ENCODE peak calls at places on chromosome 21, in seven cellular contexts. L is GM10248, S is neural crest cell, K is psoas muscle, X is MM.1S, V is fibroblast of lung, Z is IMR-90. O is an unnamed sample.
A peak's percentile ranks its signal among the peaks of the same experiment; 100 is the strongest.

GRCh38 chr21:39720126-39720778 is 24.7 kb upstream of the IGSF5 start:
- DNase-seq in X (no peak), K (no peak), V (no peak), Z (no peak), L (no peak), S (no peak), O (no peak)

GRCh38 chr21:37753122-37753599 is 163.1 kb downstream of the KCNJ6 start:
- DNase-seq in K (no peak), Z (no peak), V (no peak), L (no peak), S (no peak), X (no peak), O (no peak)

GRCh38 chr21:23968722-23969647 is 1638.3 kb downstream of the MRPL39 start:
- DNase-seq in S (peak; percentile 15), V (peak; percentile 29), K (no peak), Z (peak; percentile 26), X (peak; percentile 96), L (peak; percentile 40), O (peak; percentile 36)

GRCh38 chr21:38984982-38985422 is 179.3 kb downstream of the ETS2 start:
- DNase-seq in Z (peak; percentile 86), L (no peak), X (no peak), S (no peak), K (no peak), V (peak; percentile 96), O (peak; percentile 94)

GRCh38 chr21:8991968-8992621 is 1529.3 kb upstream of the TPTE start:
- DNase-seq in S (no peak), Z (no peak), V (no peak), L (no peak), K (no peak), X (no peak), O (no peak)

GRCh38 chr21:21177353-21177986 is 179.3 kb downstream of the NCAM2 start:
- DNase-seq in L (no peak), K (no peak), X (no peak), S (no peak), V (no peak), Z (no peak), O (no peak)

GRCh38 chr21:35602811-35603210 is 457.5 kb downstream of the SETD4 start:
- DNase-seq in K (no peak), X (no peak), Z (no peak), S (no peak), L (no peak), V (no peak), O (no peak)

GRCh38 chr21:36702622-36702968 is 3.7 kb downstream of the SIM2 start:
- DNase-seq in X (no peak), V (no peak), S (no peak), K (no peak), L (no peak), Z (no peak), O (no peak)

GRCh38 chr21:35257413-35257812 is 208.3 kb upstream of the RUNX1 start:
- DNase-seq in Z (peak; percentile 96), K (peak; percentile 79), V (peak; percentile 97), X (no peak), L (no peak), S (no peak), O (peak; percentile 97)

GRCh38 chr21:30249936-30250335 is 32.8 kb downstream of the KRTAP24-1 start:
- DNase-seq in V (no peak), K (no peak), Z (no peak), S (no peak), L (no peak), X (no peak), O (no peak)

GRCh38 chr21:25464275-25464674 is 143.0 kb downstream of the MRPL39 start:
- DNase-seq in X (no peak), V (no peak), Z (no peak), L (no peak), S (no peak), K (no peak), O (peak; percentile 21)

GRCh38 chr21:25412090-25412489 is 195.2 kb downstream of the MRPL39 start:
- DNase-seq in V (no peak), K (no peak), S (no peak), L (no peak), Z (peak; percentile 15), X (no peak), O (no peak)

GRCh38 chr21:34357889-34358288 is 5.9 kb upstream of the KCNE2 start:
- DNase-seq in Z (no peak), S (no peak), L (no peak), K (no peak), X (no peak), V (no peak), O (no peak)

GRCh38 chr21:17925900-17926299 is 106.7 kb upstream of the C21orf91 start:
- DNase-seq in L (no peak), Z (peak; percentile 24), V (peak; percentile 48), K (no peak), X (peak; percentile 63), S (no peak), O (peak; percentile 52)

GRCh38 chr21:39016740-39017315 is 166.4 kb downstream of the PSMG1 start:
- DNase-seq in L (peak; percentile 59), S (no peak), V (no peak), K (no peak), X (peak; percentile 63), Z (peak; percentile 40), O (no peak)

GRCh38 chr21:37874904-37875780 is 41.1 kb downstream of the KCNJ6 start:
- DNase-seq in L (no peak), X (peak; percentile 74), S (no peak), V (no peak), K (no peak), Z (no peak), O (no peak)

GRCh38 chr21:29025328-29025713 is 853 bp downstream of the USP16 start:
- DNase-seq in Z (peak; percentile 22), K (no peak), V (no peak), L (no peak), X (no peak), S (no peak), O (peak; percentile 26)

GRCh38 chr21:35045539-35046222 is 3.4 kb downstream of the RUNX1 start:
- DNase-seq in X (no peak), L (no peak), S (no peak), K (no peak), Z (no peak), V (no peak), O (no peak)

GRCh38 chr21:20943476-20944085 is 54.6 kb upstream of the NCAM2 start:
- DNase-seq in K (no peak), Z (no peak), L (no peak), V (no peak), X (no peak), S (no peak), O (no peak)

GRCh38 chr21:39071623-39072214 is 111.5 kb downstream of the PSMG1 start:
- DNase-seq in Z (peak; percentile 83), L (no peak), K (no peak), X (peak; percentile 5), V (peak; percentile 58), S (no peak), O (peak; percentile 46)

GRCh38 chr21:36419996-36420395 is 34.8 kb downstream of the CHAF1B start:
- DNase-seq in Z (peak; percentile 92), X (peak; percentile 64), L (peak; percentile 86), K (peak; percentile 89), V (peak; percentile 92), S (peak; percentile 73), O (peak; percentile 95)

GRCh38 chr21:33110340-33110715 is 40.4 kb downstream of the OLIG1 start:
- DNase-seq in V (no peak), X (no peak), K (no peak), S (no peak), Z (no peak), L (no peak), O (no peak)

GRCh38 chr21:27796106-27796505 is 829.2 kb upstream of the ADAMTS5 start:
- DNase-seq in Z (peak; percentile 68), S (no peak), X (no peak), K (no peak), V (peak; percentile 31), L (no peak), O (peak; percentile 35)

GRCh38 chr21:19981938-19982337 is 1016.3 kb upstream of the NCAM2 start:
- DNase-seq in Z (no peak), S (no peak), X (no peak), V (no peak), L (no peak), K (no peak), O (no peak)

GRCh38 chr21:33642027-33642895 is at the start of gene ITSN1:
- DNase-seq in Z (peak; percentile 99), K (peak; percentile 100), S (peak; percentile 99), L (peak; percentile 97), V (peak; percentile 100), X (peak; percentile 100), O (peak; percentile 100)

DNA sequence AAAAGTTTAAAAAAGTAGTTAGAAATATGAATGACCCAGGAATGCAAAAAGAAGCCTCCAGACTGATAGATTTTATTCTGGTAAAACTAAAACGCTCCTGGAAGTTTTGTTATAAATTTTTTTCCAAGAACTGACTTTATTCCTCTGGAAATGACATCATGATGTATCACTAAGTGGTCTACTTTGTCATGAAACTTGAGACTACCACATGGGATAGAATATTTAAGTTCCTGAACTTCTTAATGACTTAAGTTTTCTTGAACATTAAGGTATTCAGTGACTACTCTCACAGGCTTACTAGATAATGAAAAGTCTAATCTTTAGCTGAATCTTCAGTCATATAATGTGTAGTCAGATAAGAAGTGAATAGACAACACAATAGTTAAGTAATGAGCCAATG is 842.2 kb downstream of the USP25 start:
- DNase-seq in K (no peak), V (no peak), Z (peak; percentile 77), S (no peak), X (no peak), L (no peak), O (no peak)
- TF ChIP-seq CTCF in K (no peak), V (no peak), Z (no peak), S (no peak), X (no peak), L (no peak), O (no peak)

DNA sequence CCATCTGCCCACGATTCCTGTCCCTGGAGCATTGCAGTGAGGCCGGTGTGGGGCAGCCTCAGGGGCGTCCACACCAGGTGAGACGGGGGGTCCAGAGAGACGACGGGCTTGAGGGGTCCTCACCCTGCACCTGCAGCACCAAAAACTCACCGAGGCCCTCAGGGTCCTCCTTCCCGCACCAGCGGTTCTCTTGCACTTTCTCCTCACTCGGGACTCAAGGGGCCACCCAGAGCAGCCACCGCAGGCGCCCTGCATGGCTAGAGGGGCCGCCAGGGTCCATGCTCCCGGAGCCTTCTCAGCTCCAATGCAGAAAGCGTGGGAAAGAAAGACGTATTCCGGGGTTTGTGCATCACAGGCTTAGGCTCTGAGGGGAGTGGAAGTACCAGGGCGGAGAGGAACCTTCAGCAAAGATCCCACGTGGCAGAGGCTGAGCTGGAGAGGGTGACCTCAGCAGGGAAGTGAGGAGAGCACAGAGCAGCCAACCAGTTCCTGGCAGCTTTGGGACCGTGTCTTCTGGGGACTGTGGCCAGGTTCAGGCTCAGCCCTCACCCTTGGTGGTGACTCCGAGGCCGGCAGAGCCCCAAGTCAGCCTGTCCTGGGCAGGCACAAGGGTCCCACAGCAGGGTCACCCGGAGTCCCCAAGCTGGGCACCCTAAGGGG is 19.5 kb upstream of the COL6A2 start:
- DNase-seq in S (no peak), K (peak; percentile 72), V (no peak), L (no peak), X (no peak), Z (no peak), O (no peak)
- TF ChIP-seq CTCF in S (no peak), K (no peak), V (no peak), L (no peak), X (no peak), Z (no peak), O (no peak)

GRCh38 chr21:32099812-32100416 is 178.9 kb downstream of the MIS18A start:
- DNase-seq in K (no peak), S (no peak), X (no peak), Z (peak; percentile 24), V (no peak), L (no peak), O (no peak)
- TF ChIP-seq CTCF in K (no peak), S (peak; percentile 29), X (no peak), Z (peak; percentile 30), V (no peak), L (no peak), O (no peak)

GRCh38 chr21:41555053-41555452 is 47.1 kb upstream of the TMPRSS2 start:
- DNase-seq in X (no peak), Z (no peak), K (no peak), V (no peak), L (no peak), S (no peak), O (no peak)
- TF ChIP-seq CTCF in X (no peak), Z (no peak), K (no peak), V (no peak), L (no peak), S (no peak), O (no peak)

O was measured in cardiac fibroblast.